ENCODE peak calls at places on chromosomes 3 and 15, in nine cellular contexts. T is CD8-positive, alpha-beta T cell; B is heart right ventricle; V is right lobe of liver; W is MM.1S; Q is esophagus squamous epithelium; O is neural progenitor cell; X is pancreas; D is endothelial cell of umbilical vein. M is an unnamed sample.

GRCh38 chr3:192237992-192238608 is 489.2 kb downstream of the FGF12 start:
- DNase-seq in T (no peak), B (no peak), V (no peak), W (no peak), Q (no peak), O (peak; percentile 15), X (no peak), D (no peak), M (no peak)

GRCh38 chr15:75867428-75867827 is 24.2 kb downstream of the UBE2Q2 start:
- DNase-seq in T (no peak), B (no peak), V (no peak), W (no peak), Q (no peak), O (no peak), X (no peak), D (no peak), M (no peak)

GRCh38 chr15:25184356-25185155 is 229.8 kb downstream of the SNRPN start:
- DNase-seq in T (no peak), B (no peak), V (peak; percentile 27), W (no peak), Q (no peak), O (no peak), X (peak; percentile 6), D (no peak), M (no peak)

GRCh38 chr15:96353931-96354730 is 23.6 kb downstream of the NR2F2 start:
- DNase-seq in T (no peak), B (no peak), V (peak; percentile 67), W (no peak), Q (no peak), O (peak; percentile 88), X (no peak), D (peak; percentile 87), M (no peak)

GRCh38 chr3:76554717-76555116 is 485.2 kb upstream of the ROBO2 start:
- DNase-seq in T (no peak), B (no peak), V (no peak), W (no peak), Q (no peak), O (no peak), X (no peak), D (no peak), M (no peak)

GRCh38 chr3:124504332-124505059 is 225.8 kb upstream of the UMPS start:
- DNase-seq in T (no peak), B (peak; percentile 27), V (no peak), W (no peak), Q (no peak), O (no peak), X (peak; percentile 27), D (peak; percentile 21), M (no peak)

GRCh38 chr3:59839283-59839682 is 789.5 kb upstream of the CFAP20DC start:
- DNase-seq in T (no peak), B (no peak), V (no peak), W (no peak), Q (no peak), O (no peak), X (no peak), D (no peak), M (no peak)

GRCh38 chr3:166608132-166608531 is 770.9 kb upstream of the BCHE start:
- DNase-seq in T (no peak), B (no peak), V (no peak), W (peak; percentile 4), Q (no peak), O (no peak), X (no peak), D (no peak), M (no peak)

GRCh38 chr15:78345726-78346125 is 5.6 kb downstream of the CRABP1 start:
- DNase-seq in T (no peak), B (no peak), V (no peak), W (no peak), Q (no peak), O (no peak), X (no peak), D (no peak), M (no peak)

GRCh38 chr3:30502742-30503073 is 103.7 kb upstream of the TGFBR2 start:
- DNase-seq in T (no peak), B (no peak), V (no peak), W (no peak), Q (no peak), O (no peak), X (no peak), D (no peak), M (no peak)

GRCh38 chr15:35173444-35174118 is 88.5 kb upstream of the NANOGP8 start:
- DNase-seq in T (no peak), B (no peak), V (no peak), W (no peak), Q (no peak), O (no peak), X (no peak), D (no peak), M (no peak)

GRCh38 chr3:119595639-119596329 is 1.9 kb upstream of the PLA1A start:
- DNase-seq in T (no peak), B (no peak), V (no peak), W (peak; percentile 16), Q (no peak), O (no peak), X (no peak), D (no peak), M (no peak)
- H3K27ac ChIP-seq in T (no peak overlapping the region), B (peak overlapping the region; percentile 82), V (no peak overlapping the region), W (no peak overlapping the region), Q (no peak overlapping the region), O (no peak overlapping the region), X (no peak overlapping the region), D (no peak overlapping the region), M (no peak overlapping the region)

GRCh38 chr3:174089592-174089991 is 692.0 kb downstream of the NLGN1 start:
- DNase-seq in T (no peak), B (no peak), V (no peak), W (no peak), Q (no peak), O (no peak), X (no peak), D (no peak), M (no peak)

DNA sequence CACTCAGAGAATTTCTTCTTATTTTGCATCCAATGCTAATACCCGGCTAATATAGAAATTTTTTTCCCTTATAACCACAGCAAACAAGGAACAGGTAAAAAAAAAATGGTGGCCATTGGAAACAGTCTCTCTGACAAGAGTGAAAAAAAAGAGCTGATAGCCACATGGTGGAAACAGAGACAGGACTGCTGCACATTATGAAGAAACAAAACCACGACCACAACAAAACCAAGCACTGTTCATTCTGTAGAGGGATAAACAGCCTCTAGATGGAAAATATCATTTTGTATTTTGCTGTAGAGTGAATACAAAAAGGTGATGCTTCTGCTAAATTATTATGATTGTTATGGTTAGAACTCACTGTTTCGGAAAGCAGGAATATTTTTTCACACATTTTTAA is 686.2 kb downstream of the NLGN1 start:
- DNase-seq in T (no peak), B (no peak), V (no peak), W (no peak), Q (no peak), O (no peak), X (no peak), D (no peak), M (no peak)
- H3K4me1 ChIP-seq in T (no peaks in the 10 kb centered on the region), B (no peaks in the 10 kb centered on the region), V (no peaks in the 10 kb centered on the region), W (no peaks in the 10 kb centered on the region), Q (no peaks in the 10 kb centered on the region), O (no peaks in the 10 kb centered on the region), X (no peaks in the 10 kb centered on the region), D (no peaks in the 10 kb centered on the region), M (no peaks in the 10 kb centered on the region)

GRCh38 chr3:10234526-10235230 is 13.6 kb upstream of the TATDN2 start:
- DNase-seq in T (no peak), B (no peak), V (no peak), W (no peak), Q (no peak), O (peak; percentile 33), X (no peak), D (no peak), M (no peak)

GRCh38 chr3:10242182-10243065 is 5.8 kb upstream of the TATDN2 start:
- DNase-seq in T (peak; percentile 63), B (peak; percentile 31), V (no peak), W (no peak), Q (no peak), O (no peak), X (no peak), D (no peak), M (no peak)

GRCh38 chr3:10235551-10235950 is 12.7 kb upstream of the TATDN2 start:
- DNase-seq in T (no peak), B (no peak), V (no peak), W (no peak), Q (no peak), O (no peak), X (no peak), D (no peak), M (no peak)

GRCh38 chr3:10240799-10241198 is 7.5 kb upstream of the TATDN2 start:
- DNase-seq in T (no peak), B (no peak), V (no peak), W (no peak), Q (no peak), O (no peak), X (no peak), D (no peak), M (no peak)

DNA sequence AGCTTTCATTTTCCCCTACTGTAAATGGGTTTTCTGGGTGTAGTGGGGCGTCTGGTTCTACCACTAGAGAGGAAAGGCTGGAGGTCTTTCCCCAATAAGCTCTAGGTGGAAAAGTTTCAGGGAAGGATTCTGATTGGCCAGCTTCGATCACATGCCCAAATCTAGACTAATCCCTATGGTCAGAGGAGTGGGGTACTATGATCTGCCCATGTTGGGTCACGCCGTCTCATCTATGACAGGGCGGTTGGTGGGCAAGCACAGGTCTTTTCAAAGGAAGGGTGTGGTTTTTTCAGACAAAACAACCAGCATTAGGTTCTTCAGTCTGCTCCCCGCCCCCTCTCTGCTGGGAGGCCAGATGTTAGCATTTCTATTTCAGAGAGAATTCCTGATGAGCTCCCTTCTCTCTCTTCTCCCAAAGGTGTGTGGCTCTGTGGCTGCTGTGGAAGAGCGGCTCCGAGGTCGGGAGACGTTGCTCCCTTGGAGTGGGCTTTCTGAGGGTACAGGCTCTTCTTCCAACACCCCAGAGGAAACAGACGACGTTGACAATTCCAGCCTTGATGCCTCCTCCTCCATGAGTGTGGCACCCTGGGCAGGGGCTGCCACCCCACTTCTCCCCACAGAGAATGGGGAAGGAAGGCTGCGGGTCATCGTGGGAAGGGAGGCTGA is 9.8 kb upstream of the TATDN2 start:
- DNase-seq in T (no peak), B (no peak), V (no peak), W (no peak), Q (no peak), O (no peak), X (no peak), D (no peak), M (no peak)
- H3K27me3 ChIP-seq in T (no peaks in the 10 kb centered on the region), B (no peaks in the 10 kb centered on the region), V (no peaks in the 10 kb centered on the region), W (no peaks in the 10 kb centered on the region), Q (no peaks in the 10 kb centered on the region), O (no peaks in the 10 kb centered on the region), X (no peaks in the 10 kb centered on the region), D (no peaks in the 10 kb centered on the region), M (no peaks in the 10 kb centered on the region)

DNA sequence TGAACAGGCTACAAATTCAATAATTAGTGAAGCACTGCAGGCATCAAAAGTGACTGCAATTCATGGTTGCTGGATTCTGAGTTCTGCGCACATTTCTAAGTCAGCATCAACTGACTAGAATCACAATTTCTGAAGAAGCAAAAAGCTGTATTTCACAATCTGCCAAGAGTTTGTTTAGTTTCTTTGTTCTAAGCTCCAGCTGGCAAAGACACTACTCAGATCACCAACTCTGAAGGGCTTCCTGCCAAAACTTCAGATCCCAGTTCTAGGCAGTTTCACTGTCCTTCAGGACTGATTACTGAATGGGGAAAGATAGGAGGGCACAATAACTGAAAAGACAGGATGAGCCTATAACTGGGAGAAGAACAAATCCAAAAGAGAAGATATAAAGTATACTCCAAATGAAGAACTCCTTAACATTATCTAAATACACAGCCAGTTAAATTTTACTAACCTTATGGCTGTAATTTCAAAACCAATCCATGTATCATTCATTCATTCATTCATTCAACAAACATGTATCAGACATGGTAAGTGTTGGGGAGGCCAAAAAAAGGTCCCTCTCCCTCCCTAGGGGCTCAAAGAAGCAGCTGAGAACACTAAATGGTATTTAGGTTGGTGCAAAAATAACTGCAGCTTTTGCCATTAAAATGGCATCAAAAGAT is 17.1 kb downstream of the TJP1 start:
- DNase-seq in T (no peak), B (peak; percentile 62), V (no peak), W (no peak), Q (no peak), O (no peak), X (no peak), D (peak; percentile 81), M (no peak)
- H3K27ac ChIP-seq in T (no peak overlapping the region), B (peak overlapping the region; percentile 32), V (no peak overlapping the region), W (no peak overlapping the region), Q (peak overlapping the region; percentile 47), O (no peak overlapping the region), X (no peak overlapping the region), D (no peak overlapping the region), M (peak overlapping the region; percentile 50)